ENCODE peak calls at places on chromosomes 13 and 19, in four cellular contexts. J is stimulated activated CD8-positive, alpha-beta memory T cell treated with anti-CD3 and anti-CD28 coated beads, Interleukin-2, amount 100 ng/mL, for 48 hours; L is stimulated activated CD4-positive, alpha-beta T cell treated with anti-CD3 and anti-CD28 coated beads, Interleukin-4, amount 100 ng/mL, for 48 hours; X is AG10803. Q is an unnamed sample.

GRCh38 chr19:16316506-16316882 is 8.1 kb upstream of the KLF2 start:
- DNase-seq in L (no peak), X (no peak), J (no peak), Q (no peak)

GRCh38 chr19:28414748-28415147 is 798.2 kb downstream of the UQCRFS1 start:
- DNase-seq in L (no peak), X (no peak), J (no peak), Q (no peak)

GRCh38 chr19:47379398-47379938 is 30.4 kb downstream of the DHX34 start:
- DNase-seq in J (no peak), L (no peak), X (no peak), Q (no peak)

GRCh38 chr19:42022616-42023015 is 28.6 kb upstream of the ATP1A3 start:
- DNase-seq in X (no peak), J (no peak), L (no peak), Q (no peak)

GRCh38 chr19:7550987-7551761 is 15.7 kb downstream of the PNPLA6 start:
- DNase-seq in J (no peak), L (no peak), X (no peak), Q (peak)

GRCh38 chr19:46493236-46494114 is 2.2 kb downstream of the PNMA8B start:
- DNase-seq in J (no peak), L (no peak), X (no peak), Q (no peak)

GRCh38 chr13:74444877-74445479 is 310.8 kb upstream of the KLF12 start:
- DNase-seq in J (no peak), X (peak), L (no peak), Q (no peak)

GRCh38 chr19:22257916-22258315 is 28.3 kb upstream of the ZNF729 start:
- DNase-seq in J (no peak), X (no peak), L (no peak), Q (no peak)